ENCODE peak calls at places on chromosomes 11 and 22, in ten cellular contexts. Z, H, D, X, L, T, Y, F, G and J are unnamed samples.

GRCh38 chr11:32494629-32495028 is 59.3 kb upstream of the WT1 start:
- DNase-seq in Z (no peak), H (no peak), D (peak), X (no peak), L (no peak), T (no peak), Y (no peak), F (no peak), G (no peak), J (no peak)

GRCh38 chr11:79437274-79437980 is 3.4 kb downstream of the TENM4 start:
- DNase-seq in Z (no peak), H (no peak), D (peak), X (peak), L (peak), T (peak), Y (peak), F (no peak), G (peak), J (peak)

GRCh38 chr11:9269492-9270030 is 4.4 kb upstream of the DENND5A start:
- DNase-seq in Z (no peak), H (no peak), D (peak), X (peak), L (no peak), T (no peak), Y (no peak), F (no peak), G (no peak), J (no peak)

GRCh38 chr11:111476366-111476765 is 35.8 kb downstream of the BTG4 start:
- DNase-seq in Z (no peak), H (no peak), D (no peak), X (no peak), L (no peak), T (no peak), Y (no peak), F (no peak), G (no peak), J (no peak)

GRCh38 chr11:581342-581741 is 5.1 kb downstream of the PHRF1 start:
- DNase-seq in Z (no peak), H (no peak), D (no peak), X (no peak), L (no peak), T (no peak), Y (peak), F (no peak), G (no peak), J (no peak)

GRCh38 chr22:45831394-45831793 is 145.6 kb downstream of the WNT7B start:
- DNase-seq in Z (peak), H (no peak), D (peak), X (peak), L (peak), T (no peak), Y (no peak), F (no peak), G (peak), J (no peak)

GRCh38 chr11:128830836-128831780 is 36.0 kb downstream of the KCNJ1 start:
- DNase-seq in Z (peak), H (peak), D (peak), X (peak), L (peak), T (peak), Y (peak), F (peak), G (peak), J (peak)

GRCh38 chr11:111977141-111978027 is 40.2 kb downstream of the DIXDC1 start:
- DNase-seq in Z (peak), H (no peak), D (peak), X (peak), L (peak), T (peak), Y (peak), F (no peak), G (peak), J (no peak)

GRCh38 chr22:43828711-43829447 is 16.8 kb upstream of the EFCAB6 start:
- DNase-seq in Z (no peak), H (no peak), D (peak), X (no peak), L (no peak), T (no peak), Y (peak), F (no peak), G (peak), J (peak)

GRCh38 chr11:87819141-87819540 is 356.1 kb downstream of the RAB38 start:
- DNase-seq in Z (no peak), H (no peak), D (peak), X (peak), L (no peak), T (no peak), Y (no peak), F (no peak), G (peak), J (peak)

GRCh38 chr22:30668306-30668655 is 606 bp upstream of the DUSP18 start:
- DNase-seq in Z (no peak), H (no peak), D (no peak), X (no peak), L (no peak), T (no peak), Y (no peak), F (no peak), G (no peak), J (no peak)

GRCh38 chr11:50275133-50275532 is 242.5 kb downstream of the OR4C45 start:
- DNase-seq in Z (no peak), H (no peak), D (no peak), X (no peak), L (no peak), T (no peak), Y (no peak), F (no peak), G (no peak), J (no peak)

GRCh38 chr11:134856371-134856971 is 444.4 kb upstream of the B3GAT1 start:
- DNase-seq in Z (no peak), H (no peak), D (no peak), X (no peak), L (no peak), T (no peak), Y (no peak), F (no peak), G (no peak), J (no peak)

GRCh38 chr22:46055176-46055850 is 78.4 kb upstream of the WNT7B start:
- DNase-seq in Z (no peak), H (no peak), D (no peak), X (no peak), L (no peak), T (no peak), Y (peak), F (no peak), G (peak), J (no peak)

GRCh38 chr22:46464701-46465347 is 72.6 kb downstream of the CELSR1 start:
- DNase-seq in Z (no peak), H (no peak), D (no peak), X (no peak), L (no peak), T (no peak), Y (no peak), F (no peak), G (no peak), J (no peak)

GRCh38 chr22:22397292-22397870 is 111.2 kb downstream of the ZNF280B start:
- DNase-seq in Z (no peak), H (no peak), D (peak), X (peak), L (peak), T (peak), Y (no peak), F (no peak), G (peak), J (no peak)

GRCh38 chr11:34601085-34601444 is 19.8 kb upstream of the EHF start:
- DNase-seq in Z (no peak), H (no peak), D (peak), X (no peak), L (no peak), T (no peak), Y (no peak), F (no peak), G (no peak), J (no peak)

GRCh38 chr11:47270331-47271271 is 668 bp downstream of the MADD start:
- DNase-seq in Z (peak), H (peak), D (peak), X (peak), L (peak), T (peak), Y (no peak), F (no peak), G (peak), J (peak)